ENCODE peak calls at places on chromosomes 6 and 20, in four cellular contexts. N, U, G and Z are unnamed samples.
A peak's percentile ranks its signal among the peaks of the same experiment; 100 is the strongest.

GRCh38 chr20:13325033-13325432 is 104.0 kb downstream of the ISM1 start:
- DNase-seq in N (peak; percentile 18), U (peak; percentile 46), G (peak; percentile 32), Z (no peak)

GRCh38 chr6:10615675-10616074 is 78.7 kb downstream of the C6orf52 start:
- DNase-seq in N (no peak), G (no peak), U (no peak), Z (no peak)

GRCh38 chr6:167760979-167761793 is 65.5 kb upstream of the AFDN start:
- DNase-seq in N (no peak), G (peak; percentile 84), U (no peak), Z (no peak)

GRCh38 chr6:42453649-42454427 is 2.1 kb upstream of the TRERF1 start:
- DNase-seq in U (no peak), G (peak; percentile 36), N (no peak), Z (no peak)

GRCh38 chr20:63086421-63087235 is 79.9 kb upstream of the BHLHE23 start:
- DNase-seq in G (no peak), N (no peak), U (no peak), Z (no peak)

GRCh38 chr6:111817451-111818146 is 55.7 kb downstream of the FYN start:
- DNase-seq in G (no peak), N (no peak), U (no peak), Z (no peak)

GRCh38 chr6:120211955-120212792 is 862.6 kb upstream of the MAN1A1 start:
- DNase-seq in G (no peak), U (no peak), N (no peak), Z (peak; percentile 72)

GRCh38 chr6:74870403-74870802 is 335.4 kb downstream of the COL12A1 start:
- DNase-seq in N (peak; percentile 7), G (no peak), U (no peak), Z (no peak)

GRCh38 chr6:29887819-29888581 is 54.3 kb upstream of the HLA-A start:
- DNase-seq in N (peak; percentile 18), U (no peak), G (peak; percentile 10), Z (no peak)

GRCh38 chr20:62409935-62410741 is 3.1 kb upstream of the CABLES2 start:
- DNase-seq in U (no peak), G (peak; percentile 28), N (no peak), Z (no peak)

GRCh38 chr6:12012566-12013367 is 655 bp downstream of the HIVEP1 start:
- DNase-seq in N (no peak), G (peak; percentile 94), U (peak; percentile 60), Z (peak; percentile 71)

GRCh38 chr6:39882567-39882953 is 51.7 kb downstream of the MOCS1 start:
- DNase-seq in U (no peak), G (peak; percentile 93), N (no peak), Z (no peak)

GRCh38 chr6:140283197-140283596 is 908.7 kb upstream of the CITED2 start:
- DNase-seq in U (no peak), N (no peak), G (no peak), Z (no peak)

GRCh38 chr6:140285471-140285870 is 911.0 kb upstream of the CITED2 start:
- DNase-seq in N (no peak), U (no peak), G (peak; percentile 68), Z (peak; percentile 90)

GRCh38 chr6:140289186-140289585 is 914.7 kb upstream of the CITED2 start:
- DNase-seq in N (no peak), U (no peak), G (no peak), Z (no peak)

GRCh38 chr6:140284871-140285270 is 910.4 kb upstream of the CITED2 start:
- DNase-seq in G (no peak), N (no peak), U (no peak), Z (no peak)

DNA sequence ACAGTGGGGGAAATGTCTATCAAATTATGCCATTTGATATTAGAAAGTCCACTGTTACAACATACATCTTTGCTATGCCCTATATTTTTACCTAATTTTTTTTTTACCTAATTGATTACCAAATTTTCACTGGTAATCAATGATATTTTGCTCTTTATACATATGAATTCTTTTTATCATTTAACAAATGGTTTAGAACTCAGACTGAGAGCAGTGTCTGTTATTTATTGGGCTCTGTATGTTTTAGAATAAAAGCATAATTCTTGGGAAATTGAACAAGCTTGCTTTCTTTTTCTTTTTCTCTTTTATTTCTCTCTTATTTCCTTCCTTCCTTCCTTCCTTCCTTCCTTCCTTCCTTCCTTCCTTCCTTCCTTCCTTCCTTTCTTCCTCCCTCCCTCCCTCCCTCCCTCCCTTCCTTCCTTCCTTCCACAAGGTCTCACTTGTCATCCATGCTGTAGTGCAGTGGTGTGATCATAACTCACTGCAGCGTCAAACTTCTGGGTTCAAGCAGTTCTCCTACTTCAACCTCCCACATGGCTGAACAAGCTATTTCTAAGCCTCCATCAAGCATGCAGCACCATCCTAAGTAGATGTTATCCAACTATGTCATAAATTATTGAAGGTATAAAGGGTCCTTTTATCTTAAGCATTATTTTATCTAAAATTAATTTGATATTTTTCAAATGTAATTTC is 911.7 kb upstream of the CITED2 start:
- DNase-seq in U (no peak), N (no peak), G (no peak), Z (peak; percentile 98)
- H3K9ac ChIP-seq in U (no peak overlapping the region), N (no peak overlapping the region), G (no peak overlapping the region), Z (peak overlapping the region; percentile 90)

GRCh38 chr6:47672816-47673215 is 25.6 kb upstream of the ADGRF4 start:
- DNase-seq in U (no peak), N (no peak), G (no peak), Z (no peak)
- TF ChIP-seq EZH2 in U (no peak), N (no peak), G (no peak), Z (no peak)

DNA sequence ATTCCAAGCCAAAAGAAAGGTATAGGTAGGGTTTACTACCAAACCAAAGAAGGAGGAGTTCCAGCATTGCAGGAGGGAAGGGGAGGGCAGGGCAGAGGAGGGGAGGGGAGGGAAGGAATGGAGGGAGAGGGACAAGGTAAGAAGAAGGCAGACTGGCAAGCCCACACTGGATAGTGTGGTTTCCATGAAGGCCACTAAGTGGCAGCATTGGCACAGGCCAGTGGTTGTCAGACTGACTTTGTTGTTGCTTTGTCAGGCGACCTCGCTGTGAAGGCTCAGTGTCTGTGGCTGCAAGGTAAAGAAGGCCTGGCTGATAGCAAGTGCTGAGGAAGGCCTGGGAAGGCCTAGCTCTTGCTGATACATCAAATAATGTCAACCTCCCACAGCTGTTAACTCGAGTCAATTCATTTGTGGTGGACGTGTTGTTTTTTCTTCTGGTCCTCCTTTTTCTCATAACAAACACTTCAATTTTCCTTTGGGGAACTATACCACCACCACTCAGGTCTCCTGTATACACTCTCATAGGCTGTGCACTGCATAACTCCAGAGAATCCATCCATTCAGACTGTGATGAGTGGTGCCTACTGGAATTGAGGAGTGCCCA is 7.7 kb upstream of the ZNF334 start:
- DNase-seq in N (peak; percentile 44), U (peak; percentile 59), G (peak; percentile 47), Z (no peak)
- TF ChIP-seq POLR2AphosphoS5 in N (no peak), U (no peak), G (no peak), Z (no peak)

GRCh38 chr20:1895674-1896496 is 678 bp downstream of the SIRPA start:
- DNase-seq in G (peak; percentile 29), U (no peak), N (no peak), Z (no peak)

GRCh38 chr20:1894951-1895673 is at the start of gene SIRPA:
- DNase-seq in G (peak; percentile 66), N (no peak), U (no peak), Z (no peak)

GRCh38 chr20:1893721-1894470 is 1.3 kb upstream of the SIRPA start:
- DNase-seq in N (peak; percentile 4), G (no peak), U (no peak), Z (no peak)

GRCh38 chr20:1896859-1897258 is 1.7 kb downstream of the SIRPA start:
- DNase-seq in U (no peak), N (no peak), G (no peak), Z (no peak)

GRCh38 chr20:1894471-1894950 is 696 bp upstream of the SIRPA start:
- DNase-seq in N (no peak), U (no peak), G (peak; percentile 73), Z (no peak)
- H3K9ac ChIP-seq in N (peak overlapping the region; percentile 74), U (no peak overlapping the region), G (peak overlapping the region; percentile 71), Z (peak overlapping the region; percentile 91)

GRCh38 chr20:25076731-25077609 is 5.0 kb downstream of the VSX1 start:
- DNase-seq in N (peak; percentile 73), G (no peak), U (no peak), Z (no peak)

GRCh38 chr20:25079171-25079570 is 2.8 kb downstream of the VSX1 start:
- DNase-seq in U (no peak), G (no peak), N (no peak), Z (no peak)

GRCh38 chr20:25076201-25076600 is 5.7 kb downstream of the VSX1 start:
- DNase-seq in G (no peak), U (no peak), N (peak; percentile 19), Z (no peak)

GRCh38 chr20:25078662-25079061 is 3.3 kb downstream of the VSX1 start:
- DNase-seq in N (no peak), G (no peak), U (no peak), Z (no peak)

GRCh38 chr20:25077610-25078169 is 4.3 kb downstream of the VSX1 start:
- DNase-seq in N (no peak), G (no peak), U (no peak), Z (no peak)
- TF ChIP-seq EZH2 in N (no peak), G (peak; percentile 67), U (no peak), Z (no peak)

GRCh38 chr6:13760948-13761347 is 49.3 kb upstream of the RANBP9 start:
- DNase-seq in U (no peak), G (no peak), N (no peak), Z (no peak)
- TF ChIP-seq POLR2AphosphoS5 in U (no peak), G (no peak), N (no peak), Z (no peak)

DNA sequence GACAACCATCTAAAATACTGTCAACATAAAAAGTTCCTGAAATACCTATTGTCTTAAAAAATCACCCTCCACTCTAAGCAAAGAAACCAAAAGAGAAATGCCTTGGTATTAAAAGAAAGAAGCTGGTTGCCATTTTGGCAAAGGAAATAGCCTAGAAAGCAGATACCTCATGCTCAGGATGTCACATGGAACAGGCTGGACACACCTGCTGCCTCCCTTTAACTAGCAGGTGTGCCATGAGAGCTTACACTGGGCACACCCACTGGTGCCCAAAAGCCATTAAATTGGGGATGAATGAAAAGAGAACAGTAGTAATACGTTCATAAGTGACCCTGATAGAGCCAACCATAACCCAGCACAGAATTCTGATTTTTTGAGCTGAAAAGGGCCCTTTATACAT is 1.5 kb downstream of the SLC23A2 start:
- DNase-seq in G (no peak), N (no peak), U (no peak), Z (no peak)
- H3K9ac ChIP-seq in G (no peak overlapping the region), N (no peak overlapping the region), U (no peak overlapping the region), Z (no peak overlapping the region)

DNA sequence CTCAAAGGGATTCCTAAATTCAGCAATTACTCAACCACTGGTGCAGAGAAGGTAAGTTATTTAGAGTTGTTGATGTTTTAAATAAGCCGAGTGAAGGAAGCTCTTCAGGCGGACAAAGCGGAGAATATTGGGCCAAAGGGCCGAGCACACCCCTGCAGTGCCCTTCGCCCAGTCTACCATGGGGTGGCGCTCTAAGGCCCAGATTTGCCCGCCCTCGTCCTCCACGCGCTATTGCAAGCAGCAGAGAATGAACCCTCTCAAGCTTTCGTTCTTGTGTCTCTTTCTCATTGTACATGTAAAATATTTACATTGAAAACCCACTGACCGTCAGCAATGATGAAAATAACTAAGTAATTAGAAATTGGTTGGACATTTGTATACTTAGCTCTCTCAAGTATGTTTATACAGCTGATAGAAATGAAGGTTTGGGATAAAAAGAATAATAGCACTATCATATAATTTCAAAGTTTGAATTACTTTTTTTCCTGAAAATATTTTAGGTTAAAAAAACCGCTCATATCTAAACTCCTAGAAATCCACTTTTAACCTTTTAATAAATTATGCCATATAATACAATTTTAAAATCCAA is 195.0 kb upstream of the CEP162 start:
- DNase-seq in G (peak; percentile 77), U (peak; percentile 41), N (peak; percentile 31), Z (no peak)
- TF ChIP-seq EZH2 in G (no peak), U (no peak), N (no peak), Z (no peak)